ENCODE peak calls at places on chromosomes 2 and 18, in seven cellular contexts. L is ovary, V is GM06990, D is breast epithelium, J is GM13977, W is kidney epithelial cell, O is Panc1. H is an unnamed sample.
A peak's percentile ranks its signal among the peaks of the same experiment; 100 is the strongest.

GRCh38 chr2:85607268-85608215 is 4.3 kb downstream of the C2orf68 start:
- DNase-seq in L (no peak), V (no peak), D (no peak), J (no peak), W (no peak), O (no peak), H (no peak)

GRCh38 chr18:8937112-8937641 is 165.3 kb upstream of the NDUFV2 start:
- DNase-seq in L (no peak), V (no peak), D (no peak), J (no peak), W (no peak), O (no peak), H (no peak)

GRCh38 chr2:239318091-239318725 is 82.6 kb downstream of the HDAC4 start:
- DNase-seq in L (peak; percentile 23), V (no peak), D (peak; percentile 27), J (no peak), W (no peak), O (no peak), H (no peak)

GRCh38 chr2:157813477-157813876 is 62.7 kb downstream of the ACVR1 start:
- DNase-seq in L (no peak), V (no peak), D (no peak), J (no peak), W (no peak), O (no peak), H (no peak)

GRCh38 chr18:2348003-2348402 is 223.3 kb downstream of the METTL4 start:
- DNase-seq in L (no peak), V (no peak), D (no peak), J (no peak), W (no peak), O (no peak), H (no peak)

GRCh38 chr2:71385008-71385407 is 53.4 kb downstream of the ZNF638 start:
- DNase-seq in L (no peak), V (no peak), D (no peak), J (no peak), W (no peak), O (peak; percentile 12), H (no peak)

GRCh38 chr2:55120634-55121359 is 70.5 kb upstream of the RTN4 start:
- DNase-seq in L (peak; percentile 51), V (no peak), D (no peak), J (no peak), W (no peak), O (no peak), H (no peak)

GRCh38 chr2:7984693-7985353 is 697.0 kb upstream of the ID2 start:
- DNase-seq in L (no peak), V (peak; percentile 40), D (no peak), J (peak; percentile 46), W (no peak), O (no peak), H (no peak)

GRCh38 chr18:48274301-48274700 is 134.9 kb downstream of the ZBTB7C start:
- DNase-seq in L (no peak), V (no peak), D (no peak), J (no peak), W (no peak), O (no peak), H (no peak)

GRCh38 chr2:239000089-239000488 is 152.2 kb downstream of the TWIST2 start:
- DNase-seq in L (no peak), V (no peak), D (no peak), J (no peak), W (no peak), O (no peak), H (no peak)

GRCh38 chr2:26345284-26345553 is 724 bp upstream of the SELENOI start:
- DNase-seq in L (no peak), V (no peak), D (no peak), J (no peak), W (no peak), O (no peak), H (no peak)

GRCh38 chr2:26347286-26347865 is 787 bp upstream of the ADGRF3 start:
- DNase-seq in L (no peak), V (no peak), D (no peak), J (no peak), W (no peak), O (no peak), H (no peak)

GRCh38 chr2:26344581-26345283 is 1.2 kb upstream of the SELENOI start:
- DNase-seq in L (peak; percentile 40), V (no peak), D (no peak), J (no peak), W (no peak), O (no peak), H (no peak)

GRCh38 chr2:26346454-26347053 is at the start of gene ADGRF3:
- DNase-seq in L (peak; percentile 46), V (peak; percentile 66), D (peak; percentile 64), J (peak; percentile 31), W (no peak), O (no peak), H (peak; percentile 46)

DNA sequence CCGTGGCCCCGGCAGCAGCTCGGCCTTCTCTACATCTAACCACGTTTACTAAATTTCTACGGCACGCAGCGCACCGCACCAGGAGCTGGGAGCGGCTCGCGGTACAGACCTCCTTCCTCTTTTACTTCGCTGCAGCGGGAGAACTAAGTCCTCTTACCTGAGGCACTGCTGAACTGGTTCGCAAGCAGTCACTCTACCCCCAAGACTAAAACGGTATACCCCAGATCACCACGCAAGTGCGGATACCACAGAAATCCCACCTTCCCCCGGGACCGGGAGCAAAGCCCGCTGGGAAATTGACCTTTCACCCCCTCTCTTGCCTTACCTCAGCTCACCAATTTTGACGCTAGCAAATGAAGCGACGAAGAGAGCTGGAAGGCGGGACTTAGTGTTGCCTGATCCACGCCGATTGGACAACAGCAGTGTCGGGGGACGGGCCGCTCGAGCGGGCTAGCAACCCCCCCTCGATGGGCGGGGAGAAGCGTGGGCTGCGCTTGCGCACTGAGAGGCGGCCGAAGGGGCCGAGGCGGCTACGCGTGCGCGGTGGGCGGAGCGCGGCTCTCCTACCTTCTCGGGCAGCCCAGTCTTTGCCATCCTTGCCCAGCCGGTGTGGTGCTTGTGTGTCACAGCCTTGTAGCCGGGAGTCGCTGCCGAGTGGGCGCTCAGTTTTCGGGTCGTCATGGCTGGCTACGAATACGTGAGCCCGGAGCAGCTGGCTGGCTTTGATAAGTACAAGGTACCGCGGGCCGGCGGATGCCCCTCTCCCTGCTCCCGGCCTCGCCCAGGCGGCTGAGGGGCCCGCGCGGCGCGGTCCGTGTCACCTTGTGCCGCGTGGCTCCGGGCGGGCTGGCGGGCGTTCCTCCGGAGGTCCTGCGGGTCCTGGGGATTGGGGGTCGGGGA is at the start of gene SELENOI:
- DNase-seq in L (peak; percentile 100), V (peak; percentile 99), D (peak; percentile 99), J (peak; percentile 97), W (peak; percentile 92), O (peak; percentile 98), H (peak; percentile 99)
- TF ChIP-seq CTCF in L (no peak), V (no peak), D (no peak), J (no peak), W (no peak), O (no peak), H (no peak)

DNA sequence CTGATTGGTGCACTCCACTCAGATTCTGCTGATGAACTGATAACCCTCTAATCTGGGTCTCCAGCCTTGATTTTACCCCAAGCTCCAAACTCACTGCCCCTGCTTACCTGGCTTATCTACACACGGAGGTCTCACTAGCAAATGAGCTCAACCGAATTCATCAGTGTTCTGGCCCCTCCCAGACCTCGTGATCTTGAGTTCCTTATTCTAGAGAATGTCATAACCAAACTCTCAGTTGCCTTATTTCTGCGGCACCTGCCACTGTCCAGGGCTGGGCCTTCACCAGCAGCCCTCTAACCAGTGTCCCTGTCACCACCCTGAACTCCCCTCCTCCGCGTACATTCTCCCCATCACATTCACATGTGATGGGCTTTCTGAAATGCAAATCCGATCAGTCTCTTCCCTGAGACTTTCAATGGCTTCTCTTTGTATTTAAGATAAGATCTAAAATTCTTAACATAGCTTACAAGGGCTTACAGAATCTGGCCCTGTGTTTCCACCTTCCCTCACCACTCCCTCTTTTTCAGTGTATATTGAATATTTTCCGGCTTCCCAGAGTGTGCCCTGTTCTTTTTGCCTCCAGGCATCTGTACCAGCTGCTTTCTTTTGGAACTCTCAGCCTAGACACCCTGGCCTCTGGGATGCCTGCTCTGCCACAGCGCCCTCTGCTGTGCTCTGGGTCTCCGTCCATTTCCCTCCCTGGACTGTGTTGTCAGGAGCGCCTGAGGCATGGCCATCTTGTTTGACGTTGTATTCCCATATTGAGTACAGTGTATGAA is 31.1 kb downstream of the NAB1 start:
- DNase-seq in L (no peak), V (peak; percentile 57), D (peak; percentile 59), J (no peak), W (no peak), O (peak; percentile 24), H (peak; percentile 49)
- TF ChIP-seq CTCF in L (no peak), V (peak; percentile 89), D (peak; percentile 43), J (peak; percentile 81), W (peak; percentile 51), O (peak; percentile 82), H (peak; percentile 35)

GRCh38 chr18:14922965-14923565 is 175.1 kb downstream of the ANKRD30B start:
- DNase-seq in L (no peak), V (no peak), D (no peak), J (no peak), W (no peak), O (no peak), H (no peak)

GRCh38 chr18:14924226-14924625 is 176.3 kb downstream of the ANKRD30B start:
- DNase-seq in L (no peak), V (no peak), D (no peak), J (no peak), W (no peak), O (no peak), H (no peak)

GRCh38 chr18:14927701-14928100 is 179.7 kb downstream of the ANKRD30B start:
- DNase-seq in L (no peak), V (no peak), D (no peak), J (no peak), W (no peak), O (no peak), H (no peak)

GRCh38 chr18:14928396-14928795 is 180.4 kb downstream of the ANKRD30B start:
- DNase-seq in L (no peak), V (no peak), D (peak; percentile 60), J (no peak), W (no peak), O (no peak), H (no peak)

GRCh38 chr18:14925281-14925709 is 177.3 kb downstream of the ANKRD30B start:
- DNase-seq in L (no peak), V (no peak), D (no peak), J (no peak), W (no peak), O (no peak), H (no peak)
- TF ChIP-seq CTCF in L (no peak), V (no peak), D (no peak), J (no peak), W (no peak), O (no peak), H (no peak)

GRCh38 chr2:124815386-124815785 is 790.3 kb downstream of the CNTNAP5 start:
- DNase-seq in L (no peak), V (no peak), D (no peak), J (no peak), W (no peak), O (no peak), H (no peak)

GRCh38 chr2:124804014-124804940 is 779.2 kb downstream of the CNTNAP5 start:
- DNase-seq in L (no peak), V (no peak), D (no peak), J (peak; percentile 34), W (no peak), O (peak; percentile 27), H (no peak)

GRCh38 chr2:124805060-124805459 is 780.0 kb downstream of the CNTNAP5 start:
- DNase-seq in L (no peak), V (no peak), D (no peak), J (peak; percentile 20), W (no peak), O (no peak), H (no peak)

GRCh38 chr2:124816007-124816406 is 790.9 kb downstream of the CNTNAP5 start:
- DNase-seq in L (no peak), V (no peak), D (no peak), J (no peak), W (no peak), O (no peak), H (no peak)

GRCh38 chr2:124810132-124810531 is 785.0 kb downstream of the CNTNAP5 start:
- DNase-seq in L (no peak), V (no peak), D (no peak), J (no peak), W (no peak), O (no peak), H (no peak)
- TF ChIP-seq CTCF in L (no peak), V (peak; percentile 18), D (no peak), J (no peak), W (no peak), O (peak; percentile 70), H (no peak)